ENCODE peak calls at places on chromosome 7, in ten cellular contexts. P, M, F, X, T, D, H, R, U and K are unnamed samples.

GRCh38 chr7:127935847-127936376 is 95.3 kb downstream of the LRRC4 start:
- DNase-seq in P (no peak), M (no peak), F (no peak), X (no peak), T (peak), D (no peak), H (no peak), R (no peak), U (no peak), K (no peak)

GRCh38 chr7:68461430-68461829 is 1136.8 kb upstream of the AUTS2 start:
- DNase-seq in P (no peak), M (no peak), F (no peak), X (no peak), T (no peak), D (no peak), H (no peak), R (no peak), U (peak), K (no peak)

GRCh38 chr7:135334830-135335543 is 101.3 kb downstream of the STRA8 start:
- DNase-seq in P (no peak), M (no peak), F (no peak), X (no peak), T (no peak), D (no peak), H (no peak), R (no peak), U (no peak), K (no peak)

GRCh38 chr7:8443871-8444756 is 10.7 kb downstream of the NXPH1 start:
- DNase-seq in P (peak), M (no peak), F (no peak), X (no peak), T (peak), D (no peak), H (no peak), R (no peak), U (peak), K (no peak)

GRCh38 chr7:23235688-23236280 is 10.8 kb upstream of the GPNMB start:
- DNase-seq in P (peak), M (no peak), F (no peak), X (no peak), T (no peak), D (peak), H (no peak), R (no peak), U (peak), K (peak)

GRCh38 chr7:48094861-48095293 is 5.8 kb downstream of the UPP1 start:
- DNase-seq in P (no peak), M (no peak), F (no peak), X (no peak), T (no peak), D (no peak), H (no peak), R (no peak), U (peak), K (no peak)

GRCh38 chr7:149459540-149460433 is 1.1 kb downstream of the ZNF777 start:
- DNase-seq in P (peak), M (no peak), F (no peak), X (no peak), T (peak), D (no peak), H (no peak), R (no peak), U (peak), K (no peak)

GRCh38 chr7:121938429-121938996 is 65.6 kb downstream of the PTPRZ1 start:
- DNase-seq in P (no peak), M (no peak), F (no peak), X (no peak), T (no peak), D (no peak), H (no peak), R (no peak), U (no peak), K (no peak)

GRCh38 chr7:84060760-84061261 is 133.8 kb downstream of the SEMA3A start:
- DNase-seq in P (no peak), M (no peak), F (no peak), X (no peak), T (no peak), D (no peak), H (no peak), R (no peak), U (peak), K (no peak)

GRCh38 chr7:16114633-16115032 is 306.7 kb downstream of the CRPPA start:
- DNase-seq in P (peak), M (no peak), F (no peak), X (no peak), T (no peak), D (no peak), H (no peak), R (no peak), U (peak), K (no peak)

GRCh38 chr7:80804581-80804980 is 114.3 kb downstream of the SEMA3C start:
- DNase-seq in P (no peak), M (no peak), F (no peak), X (no peak), T (no peak), D (no peak), H (no peak), R (no peak), U (no peak), K (no peak)

GRCh38 chr7:31134246-31135188 is 82.4 kb downstream of the ADCYAP1R1 start:
- DNase-seq in P (peak), M (peak), F (no peak), X (no peak), T (peak), D (peak), H (peak), R (no peak), U (peak), K (peak)

GRCh38 chr7:80379034-80379433 is 132.8 kb downstream of the GNAT3 start:
- DNase-seq in P (no peak), M (no peak), F (no peak), X (no peak), T (no peak), D (no peak), H (no peak), R (no peak), U (peak), K (no peak)

GRCh38 chr7:74627699-74628411 is 29.7 kb upstream of the GTF2I start:
- DNase-seq in P (no peak), M (no peak), F (no peak), X (no peak), T (no peak), D (no peak), H (no peak), R (no peak), U (peak), K (peak)

GRCh38 chr7:32047801-32048200 is 22.4 kb downstream of the PDE1C start:
- DNase-seq in P (no peak), M (no peak), F (no peak), X (no peak), T (no peak), D (no peak), H (no peak), R (no peak), U (no peak), K (no peak)

GRCh38 chr7:130420943-130421578 is 19.8 kb downstream of the CEP41 start:
- DNase-seq in P (no peak), M (no peak), F (no peak), X (no peak), T (no peak), D (no peak), H (no peak), R (no peak), U (no peak), K (no peak)

GRCh38 chr7:1045038-1045726 is 836 bp downstream of the GPR146 start:
- DNase-seq in P (no peak), M (no peak), F (no peak), X (no peak), T (no peak), D (no peak), H (no peak), R (no peak), U (no peak), K (no peak)

GRCh38 chr7:130958846-130959245 is 224.8 kb upstream of the KLF14 start:
- DNase-seq in P (no peak), M (no peak), F (no peak), X (no peak), T (no peak), D (no peak), H (no peak), R (no peak), U (no peak), K (no peak)

GRCh38 chr7:149714081-149714909 is 59.1 kb downstream of the ZNF467 start:
- DNase-seq in P (peak), M (peak), F (peak), X (peak), T (peak), D (peak), H (peak), R (peak), U (peak), K (peak)

GRCh38 chr7:30831227-30831626 is 60.0 kb downstream of the MINDY4 start:
- DNase-seq in P (no peak), M (no peak), F (no peak), X (no peak), T (no peak), D (no peak), H (no peak), R (no peak), U (no peak), K (no peak)

GRCh38 chr7:78734626-78735025 is 718.8 kb downstream of the MAGI2 start:
- DNase-seq in P (peak), M (no peak), F (no peak), X (no peak), T (no peak), D (no peak), H (no peak), R (no peak), U (no peak), K (no peak)

GRCh38 chr7:155791836-155792235 is 20.4 kb downstream of the SHH start:
- DNase-seq in P (no peak), M (no peak), F (no peak), X (no peak), T (no peak), D (no peak), H (no peak), R (no peak), U (no peak), K (no peak)

GRCh38 chr7:44755698-44756627 is 7.3 kb downstream of the ZMIZ2 start:
- DNase-seq in P (no peak), M (no peak), F (no peak), X (no peak), T (peak), D (no peak), H (no peak), R (no peak), U (peak), K (peak)

GRCh38 chr7:91270372-91270771 is 6.1 kb downstream of the FZD1 start:
- DNase-seq in P (no peak), M (no peak), F (no peak), X (no peak), T (no peak), D (no peak), H (no peak), R (no peak), U (no peak), K (no peak)

GRCh38 chr7:130276796-130277762 is 10.4 kb downstream of the CPA2 start:
- DNase-seq in P (no peak), M (no peak), F (peak), X (no peak), T (no peak), D (no peak), H (no peak), R (no peak), U (peak), K (no peak)

GRCh38 chr7:19268737-19269136 is 123.5 kb upstream of the FERD3L start:
- DNase-seq in P (no peak), M (no peak), F (no peak), X (no peak), T (no peak), D (no peak), H (no peak), R (no peak), U (no peak), K (no peak)

GRCh38 chr7:151693140-151693539 is 173.4 kb upstream of the RHEB start:
- DNase-seq in P (no peak), M (no peak), F (no peak), X (no peak), T (no peak), D (no peak), H (no peak), R (no peak), U (no peak), K (no peak)

GRCh38 chr7:33501368-33501767 is 372.0 kb downstream of the BBS9 start:
- DNase-seq in P (no peak), M (no peak), F (no peak), X (no peak), T (no peak), D (no peak), H (no peak), R (no peak), U (no peak), K (no peak)